ENCODE peak calls at places on chromosomes 1 and 21, in six cellular contexts. O is A549, T is HepG2, K is K562, Q is endothelial cell of umbilical vein, H is GM12878. S is an unnamed sample.

GRCh38 chr1:99751877-99752504 is 14.4 kb downstream of the FRRS1 start:
- DNase-seq in H (peak), O (no peak), T (no peak), Q (no peak), K (no peak), S (no peak)

GRCh38 chr21:35136586-35137254 is 87.6 kb upstream of the RUNX1 start:
- DNase-seq in H (no peak), T (peak), K (peak), O (peak), Q (peak), S (no peak)

GRCh38 chr1:209835782-209836298 is 8.1 kb downstream of the UTP25 start:
- DNase-seq in Q (peak), O (no peak), K (no peak), T (no peak), H (no peak), S (no peak)

GRCh38 chr1:158095737-158096335 is 84.9 kb upstream of the CD1D start:
- DNase-seq in K (peak), O (peak), Q (peak), T (no peak), H (no peak), S (peak)

GRCh38 chr1:40665335-40666171 is at the start of gene RIMS3:
- DNase-seq in H (peak), O (peak), T (peak), K (peak), Q (peak), S (peak)

GRCh38 chr1:225772323-225772768 is 5.3 kb upstream of the SRP9 start:
- DNase-seq in Q (peak), T (peak), H (no peak), O (peak), K (peak), S (peak)

GRCh38 chr21:45366931-45367401 is 38.0 kb upstream of the COL18A1 start:
- DNase-seq in T (peak), K (peak), O (peak), H (no peak), Q (peak), S (no peak)

GRCh38 chr21:17462276-17462981 is 50.4 kb upstream of the CXADR start:
- DNase-seq in K (no peak), H (no peak), O (peak), Q (peak), T (peak), S (no peak)

GRCh38 chr1:17520041-17520440 is 19.5 kb upstream of the ARHGEF10L start:
- DNase-seq in Q (no peak), K (no peak), H (no peak), O (no peak), T (no peak), S (no peak)

GRCh38 chr1:239221656-239222055 is 164.7 kb upstream of the CHRM3 start:
- DNase-seq in T (no peak), Q (no peak), H (no peak), O (no peak), K (no peak), S (no peak)
- TF ChIP-seq MYC in T (no peak), Q (no peak), H (no peak), O (no peak), K (no peak), S (no peak)

GRCh38 chr1:47594627-47595026 is 156.8 kb downstream of the FOXD2 start:
- DNase-seq in H (no peak), O (no peak), T (no peak), Q (no peak), K (no peak), S (no peak)

GRCh38 chr1:47592296-47592975 is 154.6 kb downstream of the FOXD2 start:
- DNase-seq in Q (no peak), O (no peak), H (no peak), T (no peak), K (no peak), S (no peak)

GRCh38 chr1:47593598-47594285 is 155.9 kb downstream of the FOXD2 start:
- DNase-seq in K (no peak), T (no peak), Q (no peak), H (no peak), O (no peak), S (no peak)

GRCh38 chr1:47591801-47592200 is 154.0 kb downstream of the FOXD2 start:
- DNase-seq in K (no peak), O (no peak), Q (no peak), H (no peak), T (no peak), S (no peak)

DNA sequence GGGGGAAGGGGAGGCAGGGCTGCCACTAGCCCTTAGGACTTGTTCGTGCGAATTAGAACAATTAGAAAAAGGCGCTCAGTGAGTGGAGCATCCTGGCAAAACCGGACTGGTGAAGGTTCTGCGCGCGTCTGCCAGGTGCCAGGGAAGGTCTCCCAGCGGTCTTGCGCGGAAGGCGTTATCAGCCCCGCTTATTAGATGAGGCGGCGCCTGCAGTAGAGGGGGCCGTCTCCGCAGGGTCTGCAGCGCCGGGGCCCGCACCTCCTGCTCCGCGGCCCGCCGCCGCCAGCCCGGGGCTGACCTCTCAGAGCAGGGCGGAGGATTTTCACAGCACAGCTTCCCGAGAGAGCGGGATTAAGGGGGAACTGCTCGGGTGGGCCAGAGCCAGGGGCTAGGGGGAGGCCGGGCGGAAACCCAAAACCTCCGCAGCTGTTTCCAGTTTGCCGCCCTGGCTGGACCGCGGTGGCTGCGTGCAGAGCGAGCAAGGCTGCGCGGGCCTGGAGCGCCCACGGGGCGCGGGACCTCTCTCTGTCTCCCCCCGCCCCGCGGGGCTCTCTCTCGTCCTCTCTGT is 155.2 kb downstream of the FOXD2 start:
- DNase-seq in T (no peak), H (no peak), Q (no peak), O (no peak), K (no peak), S (no peak)
- TF ChIP-seq MYC in T (no peak), H (no peak), Q (no peak), O (no peak), K (no peak), S (no peak)

DNA sequence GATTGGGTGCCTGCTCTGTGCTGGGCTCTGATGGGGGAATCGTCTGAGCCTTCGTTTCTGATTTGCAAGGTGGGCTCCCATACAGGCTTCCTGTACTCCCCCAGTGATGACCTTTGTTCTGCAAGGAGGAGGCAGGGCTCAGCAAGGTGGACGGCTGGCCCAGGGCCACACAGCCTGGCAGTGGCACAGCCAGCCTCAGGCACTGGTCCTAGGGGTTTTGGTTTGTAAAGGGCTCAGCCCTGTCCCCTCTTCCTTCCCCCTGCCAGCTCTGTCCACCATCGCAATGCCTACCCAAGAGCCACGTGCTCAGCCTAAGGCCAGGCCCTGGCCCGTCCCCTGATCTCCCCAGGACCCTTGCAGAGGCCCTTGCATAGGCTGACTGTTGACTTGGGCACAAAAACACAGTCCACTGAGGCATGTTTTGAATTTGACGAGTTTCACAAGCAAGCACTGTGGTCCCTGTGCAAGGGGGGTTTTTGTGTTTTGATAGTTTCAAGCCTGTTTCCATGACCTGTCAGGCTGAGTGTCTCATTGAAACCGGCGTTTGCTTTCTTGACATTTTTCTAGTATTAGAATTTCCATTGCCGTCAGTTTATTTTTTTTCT is 39.5 kb upstream of the TNFRSF1B start:
- DNase-seq in T (no peak), K (no peak), H (no peak), O (no peak), Q (no peak), S (no peak)
- TF ChIP-seq MYC in T (no peak), K (no peak), H (no peak), O (no peak), Q (no peak), S (no peak)

DNA sequence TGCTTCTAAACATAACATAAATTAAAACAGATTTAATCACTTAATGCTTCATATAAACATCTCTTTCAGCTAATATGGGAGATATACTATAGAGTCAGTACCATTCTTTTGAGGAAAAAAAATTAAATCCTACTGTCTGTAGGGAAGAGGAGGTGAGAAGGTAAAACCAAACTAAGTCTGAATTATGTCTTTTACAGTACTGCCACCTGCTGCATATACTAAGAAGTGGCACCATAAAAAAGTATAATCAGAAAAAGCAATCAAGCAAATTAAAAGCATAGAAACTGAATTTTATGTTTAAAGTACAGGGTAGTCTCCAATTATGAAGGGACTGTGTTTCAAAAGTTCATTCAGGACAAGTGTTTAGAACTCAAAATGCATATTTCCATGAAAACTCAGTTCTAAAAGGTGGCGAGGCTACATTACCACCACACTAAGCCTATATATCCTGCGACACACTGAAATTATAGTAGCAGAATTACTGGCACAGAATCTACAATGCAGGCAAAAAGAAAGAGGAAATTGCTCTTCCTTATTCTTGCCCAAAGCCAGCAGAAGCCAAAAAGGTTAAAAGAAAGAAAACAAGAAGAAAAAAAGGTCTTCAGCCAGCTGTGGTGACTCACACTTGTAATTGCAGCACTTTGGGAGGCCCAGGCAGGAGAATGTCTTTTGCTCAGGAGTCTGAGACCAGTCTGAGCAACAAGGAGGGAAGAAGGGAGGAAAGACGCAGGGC is 9.0 kb downstream of the NSL1 start:
- DNase-seq in Q (peak), T (peak), K (no peak), O (peak), H (no peak), S (peak)
- TF ChIP-seq MYC in Q (no peak), T (no peak), K (no peak), O (no peak), H (no peak), S (no peak)

GRCh38 chr1:42480921-42481320 is 17.8 kb downstream of the CCDC30 start:
- DNase-seq in O (no peak), K (no peak), T (no peak), H (no peak), Q (no peak), S (peak)
- TF ChIP-seq MYC in O (no peak), K (no peak), T (no peak), H (no peak), Q (no peak), S (no peak)

GRCh38 chr1:92444351-92444750 is 42.4 kb downstream of the GFI1 start:
- DNase-seq in H (no peak), T (peak), K (no peak), Q (no peak), O (no peak), S (no peak)

GRCh38 chr1:92442351-92442750 is 44.4 kb downstream of the GFI1 start:
- DNase-seq in K (no peak), Q (no peak), T (no peak), H (no peak), O (no peak), S (no peak)

GRCh38 chr1:92441316-92442311 is 45.1 kb downstream of the GFI1 start:
- DNase-seq in T (peak), Q (no peak), O (peak), K (peak), H (no peak), S (no peak)

GRCh38 chr1:92445865-92446264 is 40.9 kb downstream of the GFI1 start:
- DNase-seq in H (no peak), K (no peak), O (no peak), T (no peak), Q (no peak), S (no peak)

DNA sequence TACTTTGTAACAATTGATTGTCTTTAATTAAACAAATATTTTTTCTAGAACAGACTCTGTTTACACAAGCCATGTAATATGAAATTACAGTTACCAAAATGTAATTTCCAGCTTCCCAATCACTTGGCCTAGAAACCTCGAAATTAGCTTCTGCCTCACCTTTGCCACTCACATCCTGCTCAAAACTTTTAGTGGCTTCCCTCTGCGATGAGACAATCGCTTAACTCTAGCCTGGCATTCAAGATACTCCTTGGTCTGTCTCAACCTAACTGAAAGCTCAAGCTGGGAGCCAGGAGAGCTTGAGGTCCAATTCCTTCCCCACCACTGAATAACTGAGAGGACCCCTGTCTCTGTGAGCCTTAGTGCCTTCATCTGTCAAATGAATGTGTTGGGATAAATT is 42.8 kb downstream of the GFI1 start:
- DNase-seq in O (no peak), H (no peak), Q (no peak), T (no peak), K (no peak), S (peak)
- TF ChIP-seq MYC in O (no peak), H (no peak), Q (no peak), T (no peak), K (no peak), S (no peak)

GRCh38 chr1:181251713-181252075 is 163.2 kb downstream of the IER5 start:
- DNase-seq in Q (no peak), T (no peak), O (no peak), K (no peak), H (no peak), S (no peak)

GRCh38 chr1:181255270-181255929 is 166.9 kb downstream of the IER5 start:
- DNase-seq in H (no peak), K (no peak), Q (peak), T (no peak), O (peak), S (no peak)

GRCh38 chr1:181250038-181250437 is 161.5 kb downstream of the IER5 start:
- DNase-seq in K (no peak), T (peak), O (peak), Q (no peak), H (no peak), S (no peak)

GRCh38 chr1:181257117-181257516 is 168.6 kb downstream of the IER5 start:
- DNase-seq in Q (no peak), O (no peak), K (no peak), T (no peak), H (peak), S (no peak)

DNA sequence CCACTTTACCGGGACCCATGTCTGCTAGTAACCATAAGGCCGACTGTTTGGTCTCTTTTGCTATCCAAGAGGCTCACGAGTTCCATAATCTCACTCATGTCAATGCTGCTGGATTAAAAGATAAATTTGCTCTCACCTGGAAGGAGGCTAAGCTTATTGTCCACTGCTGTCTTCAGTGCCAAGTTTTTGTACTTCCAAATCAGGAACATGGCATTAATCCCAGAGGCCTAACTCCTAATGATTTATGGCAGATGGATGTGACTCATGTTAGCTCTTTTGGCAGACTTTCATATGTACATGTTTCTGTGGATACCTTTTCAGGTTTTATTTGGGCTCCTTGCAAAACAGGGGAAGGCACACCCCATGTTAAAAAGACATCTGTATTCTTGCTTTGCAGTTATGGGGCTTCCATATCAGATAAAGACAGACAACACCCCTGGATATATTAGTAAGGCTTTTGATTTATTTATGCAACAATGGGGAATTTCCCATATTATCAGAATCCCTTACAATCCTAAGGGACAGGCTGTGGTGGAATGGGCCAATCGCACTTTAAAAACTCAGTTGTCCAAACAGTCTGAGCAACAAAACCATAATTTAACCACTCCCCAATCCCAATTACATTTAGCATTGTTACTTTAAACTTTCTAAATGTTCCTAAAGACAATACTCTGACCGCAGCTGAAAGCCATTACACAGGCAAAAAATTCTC is 162.7 kb downstream of the IER5 start:
- DNase-seq in H (no peak), O (peak), T (no peak), Q (peak), K (no peak), S (no peak)
- TF ChIP-seq MYC in H (no peak), O (no peak), T (no peak), Q (no peak), K (no peak), S (no peak)

GRCh38 chr1:109762821-109763645 is 690 bp downstream of the EPS8L3 start:
- DNase-seq in H (no peak), T (no peak), O (no peak), Q (peak), K (peak), S (peak)
- TF ChIP-seq MYC in H (no peak), T (no peak), O (no peak), Q (no peak), K (no peak), S (peak)

GRCh38 chr1:25543425-25544242 is at the start of gene LDLRAP1:
- DNase-seq in H (no peak), T (peak), K (peak), O (peak), Q (peak), S (peak)
- TF ChIP-seq MYC in H (no peak), T (peak), K (no peak), O (no peak), Q (no peak), S (peak)

GRCh38 chr1:211635602-211636205 is 39.7 kb downstream of the NEK2 start:
- DNase-seq in O (no peak), H (no peak), K (no peak), T (no peak), Q (no peak), S (no peak)
- TF ChIP-seq MYC in O (no peak), H (no peak), K (no peak), T (no peak), Q (no peak), S (no peak)

S was measured in NB4.